ENCODE peak calls at places on chromosomes 6 and 20, in seven cellular contexts. One of them, this sample, is unnamed.

GRCh38 chr6:118903691-118904090 is 9.7 kb downstream of the ASF1A start:
- DNase-seq in AG08395: no peak
- DNase-seq in PC-3: no peak
- DNase-seq in NCI-H2171 treated with DMSO at 0.1 percent for 48 hours: no peak
- DNase-seq in NCI-H524: no peak
- DNase-seq in NCI-H1417 treated with DMSO at 0.1 percent for 48 hours: no peak
- DNase-seq in HS-27A: no peak
- DNase-seq in this sample: no peak

GRCh38 chr20:6636209-6637159 is 131.0 kb upstream of the BMP2 start:
- DNase-seq in AG08395: peak
- DNase-seq in HS-27A: peak
- DNase-seq in NCI-H1417 treated with DMSO at 0.1 percent for 48 hours: no peak
- DNase-seq in NCI-H2171 treated with DMSO at 0.1 percent for 48 hours: peak
- DNase-seq in NCI-H524: peak
- DNase-seq in PC-3: peak
- DNase-seq in this sample: peak

GRCh38 chr6:38978139-38978704 is 70.4 kb upstream of the GLP1R start:
- DNase-seq in NCI-H2171 treated with DMSO at 0.1 percent for 48 hours: no peak
- DNase-seq in AG08395: no peak
- DNase-seq in NCI-H1417 treated with DMSO at 0.1 percent for 48 hours: no peak
- DNase-seq in HS-27A: no peak
- DNase-seq in NCI-H524: no peak
- DNase-seq in PC-3: no peak
- DNase-seq in this sample: no peak

GRCh38 chr20:42678895-42679294 is 510.8 kb downstream of the PTPRT start:
- DNase-seq in NCI-H524: no peak
- DNase-seq in NCI-H1417 treated with DMSO at 0.1 percent for 48 hours: no peak
- DNase-seq in AG08395: no peak
- DNase-seq in PC-3: no peak
- DNase-seq in HS-27A: no peak
- DNase-seq in NCI-H2171 treated with DMSO at 0.1 percent for 48 hours: no peak
- DNase-seq in this sample: no peak

GRCh38 chr6:36797055-36797454 is 42.2 kb downstream of the CPNE5 start:
- DNase-seq in HS-27A: no peak
- DNase-seq in NCI-H524: no peak
- DNase-seq in AG08395: no peak
- DNase-seq in NCI-H1417 treated with DMSO at 0.1 percent for 48 hours: no peak
- DNase-seq in PC-3: no peak
- DNase-seq in NCI-H2171 treated with DMSO at 0.1 percent for 48 hours: no peak
- DNase-seq in this sample: no peak

GRCh38 chr6:66771626-66772025 is 1064.6 kb upstream of the EYS start:
- DNase-seq in NCI-H1417 treated with DMSO at 0.1 percent for 48 hours: no peak
- DNase-seq in PC-3: no peak
- DNase-seq in NCI-H524: no peak
- DNase-seq in HS-27A: no peak
- DNase-seq in AG08395: no peak
- DNase-seq in NCI-H2171 treated with DMSO at 0.1 percent for 48 hours: no peak
- DNase-seq in this sample: no peak

GRCh38 chr6:140463312-140463710 is 1088.9 kb upstream of the CITED2 start:
- DNase-seq in NCI-H1417 treated with DMSO at 0.1 percent for 48 hours: no peak
- DNase-seq in NCI-H2171 treated with DMSO at 0.1 percent for 48 hours: no peak
- DNase-seq in AG08395: no peak
- DNase-seq in PC-3: no peak
- DNase-seq in NCI-H524: no peak
- DNase-seq in HS-27A: no peak
- DNase-seq in this sample: no peak

GRCh38 chr6:48611332-48611731 is 500.3 kb upstream of the PTCHD4 start:
- DNase-seq in NCI-H1417 treated with DMSO at 0.1 percent for 48 hours: no peak
- DNase-seq in AG08395: no peak
- DNase-seq in NCI-H524: no peak
- DNase-seq in PC-3: peak
- DNase-seq in HS-27A: peak
- DNase-seq in NCI-H2171 treated with DMSO at 0.1 percent for 48 hours: no peak
- DNase-seq in this sample: no peak

GRCh38 chr6:165649152-165649551 is 13.9 kb downstream of the PDE10A start:
- DNase-seq in PC-3: no peak
- DNase-seq in HS-27A: no peak
- DNase-seq in NCI-H1417 treated with DMSO at 0.1 percent for 48 hours: no peak
- DNase-seq in AG08395: no peak
- DNase-seq in NCI-H2171 treated with DMSO at 0.1 percent for 48 hours: no peak
- DNase-seq in NCI-H524: no peak
- DNase-seq in this sample: no peak

GRCh38 chr6:90411292-90411781 is 114.7 kb upstream of the BACH2 start:
- DNase-seq in PC-3: peak
- DNase-seq in NCI-H1417 treated with DMSO at 0.1 percent for 48 hours: no peak
- DNase-seq in HS-27A: no peak
- DNase-seq in NCI-H524: no peak
- DNase-seq in NCI-H2171 treated with DMSO at 0.1 percent for 48 hours: no peak
- DNase-seq in AG08395: no peak
- DNase-seq in this sample: no peak

GRCh38 chr20:47456952-47457724 is 44.5 kb upstream of the NCOA3 start:
- DNase-seq in NCI-H1417 treated with DMSO at 0.1 percent for 48 hours: no peak
- DNase-seq in NCI-H524: no peak
- DNase-seq in HS-27A: no peak
- DNase-seq in AG08395: peak
- DNase-seq in NCI-H2171 treated with DMSO at 0.1 percent for 48 hours: no peak
- DNase-seq in PC-3: peak
- DNase-seq in this sample: no peak

GRCh38 chr6:26295691-26296555 is 69.1 kb upstream of the BTN3A2 start:
- DNase-seq in AG08395: no peak
- DNase-seq in NCI-H2171 treated with DMSO at 0.1 percent for 48 hours: no peak
- DNase-seq in HS-27A: peak
- DNase-seq in NCI-H524: no peak
- DNase-seq in PC-3: peak
- DNase-seq in NCI-H1417 treated with DMSO at 0.1 percent for 48 hours: no peak
- DNase-seq in this sample: peak

GRCh38 chr6:70633870-70634269 is 33.8 kb upstream of the SMAP1 start:
- DNase-seq in HS-27A: no peak
- DNase-seq in NCI-H2171 treated with DMSO at 0.1 percent for 48 hours: no peak
- DNase-seq in NCI-H1417 treated with DMSO at 0.1 percent for 48 hours: no peak
- DNase-seq in AG08395: no peak
- DNase-seq in NCI-H524: no peak
- DNase-seq in PC-3: no peak
- DNase-seq in this sample: no peak

GRCh38 chr6:23106951-23107350 is 537.6 kb downstream of the HDGFL1 start:
- DNase-seq in AG08395: peak
- DNase-seq in NCI-H2171 treated with DMSO at 0.1 percent for 48 hours: no peak
- DNase-seq in HS-27A: peak
- DNase-seq in NCI-H1417 treated with DMSO at 0.1 percent for 48 hours: no peak
- DNase-seq in NCI-H524: no peak
- DNase-seq in PC-3: peak
- DNase-seq in this sample: no peak

GRCh38 chr6:117547688-117548621 is 54.4 kb downstream of the GOPC start:
- DNase-seq in HS-27A: no peak
- DNase-seq in AG08395: peak
- DNase-seq in NCI-H1417 treated with DMSO at 0.1 percent for 48 hours: no peak
- DNase-seq in PC-3: no peak
- DNase-seq in NCI-H2171 treated with DMSO at 0.1 percent for 48 hours: peak
- DNase-seq in NCI-H524: peak
- DNase-seq in this sample: no peak

GRCh38 chr6:167115054-167115453 is 7.8 kb upstream of the CCR6 start:
- DNase-seq in NCI-H2171 treated with DMSO at 0.1 percent for 48 hours: no peak
- DNase-seq in AG08395: no peak
- DNase-seq in NCI-H1417 treated with DMSO at 0.1 percent for 48 hours: no peak
- DNase-seq in HS-27A: no peak
- DNase-seq in PC-3: no peak
- DNase-seq in NCI-H524: no peak
- DNase-seq in this sample: no peak

GRCh38 chr6:107729098-107729497 is 95.0 kb downstream of the SCML4 start:
- DNase-seq in PC-3: no peak
- DNase-seq in NCI-H1417 treated with DMSO at 0.1 percent for 48 hours: no peak
- DNase-seq in AG08395: no peak
- DNase-seq in HS-27A: no peak
- DNase-seq in NCI-H524: no peak
- DNase-seq in NCI-H2171 treated with DMSO at 0.1 percent for 48 hours: no peak
- DNase-seq in this sample: no peak

GRCh38 chr6:90983462-90983861 is 396.6 kb upstream of the MAP3K7 start:
- DNase-seq in PC-3: no peak
- DNase-seq in HS-27A: no peak
- DNase-seq in NCI-H1417 treated with DMSO at 0.1 percent for 48 hours: no peak
- DNase-seq in NCI-H2171 treated with DMSO at 0.1 percent for 48 hours: no peak
- DNase-seq in NCI-H524: no peak
- DNase-seq in AG08395: no peak
- DNase-seq in this sample: no peak

This sample was measured in glomerular endothelial cell.